ENCODE peak calls at places on chromosomes 6 and 20, in six cellular contexts. H is A549, X is GM12878, P is heart left ventricle, R is HCT116, W is HepG2. G is an unnamed sample.

GRCh38 chr6:131937219-131937618 is 14.0 kb downstream of the CCN2 start:
- ATAC-seq in H (no peak), X (no peak), P (peak; percentile 51), R (no peak), W (no peak), G (peak; percentile 85)

GRCh38 chr6:130969807-130970491 is 93.1 kb downstream of the EPB41L2 start:
- ATAC-seq in H (no peak), X (no peak), P (peak; percentile 83), R (no peak), W (peak; percentile 90), G (peak; percentile 66)

GRCh38 chr20:38630727-38631126 is 29.1 kb downstream of the ARHGAP40 start:
- ATAC-seq in H (no peak), X (no peak), P (no peak), R (no peak), W (no peak), G (no peak)

GRCh38 chr20:5776074-5776473 is 25.9 kb downstream of the SHLD1 start:
- ATAC-seq in H (no peak), X (no peak), P (peak; percentile 50), R (no peak), W (no peak), G (no peak)

GRCh38 chr6:122696853-122697252 is 82.7 kb upstream of the FABP7 start:
- ATAC-seq in H (peak; percentile 50), X (no peak), P (no peak), R (peak; percentile 86), W (no peak), G (no peak)

GRCh38 chr20:34859367-34859766 is 13.3 kb downstream of the GGT7 start:
- ATAC-seq in H (no peak), X (no peak), P (no peak), R (no peak), W (no peak), G (no peak)

GRCh38 chr6:11654876-11655275 is 117.3 kb downstream of the TMEM170B start:
- ATAC-seq in H (no peak), X (no peak), P (no peak), R (no peak), W (no peak), G (no peak)

GRCh38 chr20:2946988-2947961 is 74.0 kb downstream of the PTPRA start:
- ATAC-seq in H (no peak), X (no peak), P (peak; percentile 79), R (no peak), W (peak; percentile 100), G (no peak)

GRCh38 chr6:25042599-25042936 is 106.8 kb upstream of the RIPOR2 start:
- ATAC-seq in H (no peak), X (peak; percentile 53), P (no peak), R (peak; percentile 54), W (peak; percentile 46), G (no peak)

GRCh38 chr6:150391414-150391813 is 22.6 kb downstream of the IYD start:
- ATAC-seq in H (no peak), X (no peak), P (no peak), R (no peak), W (no peak), G (no peak)

GRCh38 chr6:169156108-169156821 is 97.4 kb downstream of the THBS2 start:
- ATAC-seq in H (no peak), X (no peak), P (peak; percentile 46), R (no peak), W (no peak), G (peak; percentile 50)

GRCh38 chr20:22548040-22548439 is 36.3 kb downstream of the FOXA2 start:
- ATAC-seq in H (no peak), X (no peak), P (no peak), R (no peak), W (peak; percentile 20), G (no peak)

GRCh38 chr6:40912158-40912946 is 126.7 kb downstream of the UNC5CL start:
- ATAC-seq in H (peak; percentile 90), X (peak; percentile 100), P (peak; percentile 95), R (peak; percentile 87), W (peak; percentile 98), G (no peak)

GRCh38 chr20:3672864-3673550 is 8.8 kb downstream of the ADAM33 start:
- ATAC-seq in H (no peak), X (no peak), P (no peak), R (no peak), W (no peak), G (no peak)

GRCh38 chr20:64035066-64035932 is 683 bp upstream of the C20orf204 start:
- ATAC-seq in H (no peak), X (peak; percentile 28), P (no peak), R (no peak), W (no peak), G (no peak)

GRCh38 chr20:46406986-46407670 is 713 bp upstream of the ELMO2 start:
- ATAC-seq in H (peak; percentile 61), X (peak; percentile 58), P (peak; percentile 49), R (peak; percentile 43), W (peak; percentile 37), G (peak; percentile 32)

GRCh38 chr6:88865275-88865674 is 98.1 kb downstream of the RNGTT start:
- ATAC-seq in H (no peak), X (peak; percentile 42), P (no peak), R (no peak), W (no peak), G (no peak)

GRCh38 chr6:158769696-158770446 is 49.3 kb downstream of the EZR start:
- ATAC-seq in H (no peak), X (no peak), P (peak; percentile 68), R (no peak), W (no peak), G (peak; percentile 17)

GRCh38 chr6:154218336-154218735 is 138.3 kb downstream of the IPCEF1 start:
- ATAC-seq in H (no peak), X (no peak), P (no peak), R (no peak), W (no peak), G (no peak)

GRCh38 chr6:99334526-99335127 is 14.8 kb downstream of the FAXC start:
- ATAC-seq in H (peak; percentile 85), X (peak; percentile 65), P (peak; percentile 53), R (peak; percentile 87), W (peak; percentile 94), G (peak; percentile 69)

GRCh38 chr6:96197241-96197640 is 181.5 kb downstream of the FUT9 start:
- ATAC-seq in H (no peak), X (no peak), P (no peak), R (no peak), W (no peak), G (no peak)

GRCh38 chr6:141664744-141665143 is 468.0 kb upstream of the GJE1 start:
- ATAC-seq in H (no peak), X (no peak), P (no peak), R (no peak), W (no peak), G (no peak)

GRCh38 chr6:35280903-35281302 is 16.7 kb upstream of the DEF6 start:
- ATAC-seq in H (no peak), X (no peak), P (peak; percentile 16), R (no peak), W (no peak), G (no peak)

GRCh38 chr6:108417027-108417426 is 122.2 kb downstream of the AFG1L start:
- ATAC-seq in H (no peak), X (no peak), P (no peak), R (no peak), W (no peak), G (no peak)

GRCh38 chr6:1535295-1535694 is 74.4 kb upstream of the FOXC1 start:
- ATAC-seq in H (no peak), X (no peak), P (no peak), R (peak; percentile 69), W (no peak), G (peak; percentile 19)

GRCh38 chr6:139903411-139904157 is 529.1 kb upstream of the CITED2 start:
- ATAC-seq in H (no peak), X (peak; percentile 97), P (no peak), R (no peak), W (no peak), G (no peak)

GRCh38 chr6:139748353-139749146 is 374.1 kb upstream of the CITED2 start:
- ATAC-seq in H (peak; percentile 30), X (no peak), P (peak; percentile 61), R (no peak), W (peak; percentile 37), G (no peak)

GRCh38 chr6:110170081-110170480 is 9.4 kb downstream of the WASF1 start:
- ATAC-seq in H (no peak), X (no peak), P (no peak), R (no peak), W (no peak), G (no peak)

GRCh38 chr20:13941031-13941430 is 49.4 kb downstream of the SEL1L2 start:
- ATAC-seq in H (no peak), X (no peak), P (no peak), R (no peak), W (no peak), G (no peak)

GRCh38 chr6:52305948-52306767 is 21.6 kb upstream of the MCM3 start:
- ATAC-seq in H (no peak), X (peak; percentile 77), P (peak; percentile 33), R (no peak), W (no peak), G (no peak)

GRCh38 chr6:31687860-31688693 is 7.2 kb upstream of the LY6G5C start:
- ATAC-seq in H (no peak), X (no peak), P (no peak), R (no peak), W (no peak), G (no peak)
- TF ChIP-seq POLR2A in H (no peak), X (no peak), P (no peak), R (no peak), W (no peak), G (no peak)

GRCh38 chr6:104859225-104860146 is at the start of gene HACE1:
- ATAC-seq in H (peak; percentile 99), X (peak; percentile 99), P (peak; percentile 100), R (peak; percentile 99), W (peak; percentile 99), G (peak; percentile 99)
- TF ChIP-seq POLR2A in H (peak; percentile 53), X (peak; percentile 78), P (peak; percentile 70), R (peak; percentile 57), W (peak; percentile 87), G (peak; percentile 25)

GRCh38 chr6:113856571-113857564 is at the start of gene MARCKS:
- ATAC-seq in H (peak; percentile 47), X (peak; percentile 60), P (peak; percentile 79), R (peak; percentile 67), W (peak; percentile 52), G (peak; percentile 62)
- TF ChIP-seq POLR2A in H (no peak), X (peak; percentile 74), P (peak; percentile 68), R (peak; percentile 87), W (peak; percentile 64), G (peak; percentile 41)

GRCh38 chr20:45342863-45343444 is 5.3 kb downstream of the SDC4 start:
- ATAC-seq in H (no peak), X (no peak), P (peak; percentile 1), R (no peak), W (peak; percentile 0), G (no peak)

GRCh38 chr20:45343445-45343866 is 4.8 kb downstream of the SDC4 start:
- ATAC-seq in H (no peak), X (no peak), P (no peak), R (no peak), W (peak; percentile 26), G (no peak)

GRCh38 chr20:45340951-45341350 is 7.3 kb downstream of the SDC4 start:
- ATAC-seq in H (no peak), X (no peak), P (no peak), R (no peak), W (no peak), G (no peak)

GRCh38 chr20:45341579-45341938 is 6.7 kb downstream of the SDC4 start:
- ATAC-seq in H (no peak), X (no peak), P (no peak), R (no peak), W (no peak), G (no peak)

GRCh38 chr20:45341939-45342862 is 6.0 kb downstream of the SDC4 start:
- ATAC-seq in H (peak; percentile 10), X (no peak), P (peak; percentile 74), R (peak; percentile 26), W (peak; percentile 35), G (peak; percentile 58)
- TF ChIP-seq POLR2A in H (no peak), X (no peak), P (peak; percentile 75), R (no peak), W (no peak), G (peak; percentile 24)

GRCh38 chr6:39886871-39887270 is 47.4 kb downstream of the MOCS1 start:
- ATAC-seq in H (no peak), X (no peak), P (no peak), R (no peak), W (no peak), G (no peak)
- TF ChIP-seq POLR2A in H (no peak), X (no peak), P (no peak), R (no peak), W (no peak), G (no peak)

G was measured in gastroesophageal sphincter.